ENCODE peak calls at places on chromosome 6, in nine cellular contexts. T, J, G, B, E, S, M, U and I are unnamed samples.

GRCh38 chr6:167963589-167964057 is 33.8 kb upstream of the KIF25 start:
- DNase-seq in T (no peak), J (no peak), G (no peak), B (no peak), E (no peak), S (no peak), M (no peak), U (no peak), I (no peak)

GRCh38 chr6:6583836-6584235 is 4.7 kb upstream of the LY86 start:
- DNase-seq in T (no peak), J (no peak), G (no peak), B (no peak), E (no peak), S (no peak), M (no peak), U (no peak), I (no peak)

GRCh38 chr6:106724848-106725247 is 95.5 kb downstream of the QRSL1 start:
- DNase-seq in T (no peak), J (no peak), G (peak), B (no peak), E (no peak), S (peak), M (peak), U (no peak), I (no peak)

GRCh38 chr6:71544028-71544427 is 255.4 kb downstream of the OGFRL1 start:
- DNase-seq in T (no peak), J (peak), G (no peak), B (peak), E (no peak), S (no peak), M (peak), U (peak), I (no peak)

GRCh38 chr6:135985471-135985870 is 134.0 kb downstream of the PDE7B start:
- DNase-seq in T (no peak), J (peak), G (no peak), B (no peak), E (no peak), S (no peak), M (peak), U (no peak), I (no peak)

GRCh38 chr6:150813319-150813992 is 52.0 kb upstream of the MTHFD1L start:
- DNase-seq in T (no peak), J (peak), G (peak), B (peak), E (peak), S (no peak), M (peak), U (no peak), I (no peak)

GRCh38 chr6:39214846-39215639 is 14.2 kb downstream of the KCNK5 start:
- DNase-seq in T (no peak), J (no peak), G (no peak), B (no peak), E (peak), S (peak), M (no peak), U (no peak), I (no peak)

GRCh38 chr6:163741743-163742363 is 327.3 kb downstream of the QKI start:
- DNase-seq in T (no peak), J (no peak), G (no peak), B (no peak), E (no peak), S (no peak), M (no peak), U (no peak), I (no peak)

GRCh38 chr6:76818451-76818850 is 644.8 kb downstream of the HTR1B start:
- DNase-seq in T (no peak), J (no peak), G (no peak), B (no peak), E (no peak), S (no peak), M (no peak), U (no peak), I (no peak)

GRCh38 chr6:87636313-87636712 is 46.4 kb downstream of the ORC3 start:
- DNase-seq in T (no peak), J (no peak), G (no peak), B (no peak), E (no peak), S (no peak), M (no peak), U (no peak), I (no peak)

GRCh38 chr6:14635195-14635594 is 517.6 kb downstream of the CD83 start:
- DNase-seq in T (no peak), J (no peak), G (no peak), B (no peak), E (no peak), S (no peak), M (no peak), U (no peak), I (no peak)

GRCh38 chr6:35216832-35217811 is 3.4 kb downstream of the SCUBE3 start:
- DNase-seq in T (no peak), J (no peak), G (no peak), B (no peak), E (no peak), S (no peak), M (no peak), U (no peak), I (no peak)

GRCh38 chr6:35214869-35215664 is 1.3 kb downstream of the SCUBE3 start:
- DNase-seq in T (no peak), J (no peak), G (no peak), B (peak), E (no peak), S (no peak), M (no peak), U (no peak), I (no peak)

GRCh38 chr6:35216412-35216732 is 2.6 kb downstream of the SCUBE3 start:
- DNase-seq in T (no peak), J (no peak), G (no peak), B (no peak), E (no peak), S (no peak), M (no peak), U (no peak), I (no peak)

GRCh38 chr6:35213824-35214756 is at the start of gene SCUBE3:
- DNase-seq in T (no peak), J (peak), G (peak), B (peak), E (peak), S (peak), M (peak), U (no peak), I (peak)

GRCh38 chr6:35215665-35216411 is 2.1 kb downstream of the SCUBE3 start:
- DNase-seq in T (no peak), J (no peak), G (no peak), B (no peak), E (no peak), S (no peak), M (no peak), U (no peak), I (no peak)
- H3K4me3 ChIP-seq in T (peak), J (no peak), G (no peak), B (no peak), E (no peak), S (no peak), M (no peak), U (peak), I (no peak)

DNA sequence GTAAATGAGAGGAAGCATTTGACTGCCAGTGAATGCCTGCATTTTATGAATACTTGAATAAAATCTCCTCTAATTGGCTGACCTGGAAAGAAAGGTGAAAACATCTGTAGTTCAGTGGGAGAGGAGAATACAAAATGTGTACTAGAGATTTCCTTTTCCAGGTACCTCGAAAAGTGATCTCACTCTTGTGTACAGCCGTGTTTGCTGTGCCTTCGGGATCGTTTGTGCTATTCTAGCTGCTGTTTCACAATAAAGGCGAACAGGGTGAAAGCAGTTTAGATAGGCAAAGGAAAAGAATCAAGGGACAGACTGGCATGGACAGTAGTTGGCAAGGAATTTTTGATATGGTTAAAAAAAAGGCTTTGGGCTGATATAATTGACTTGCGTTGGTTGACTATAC is 112.3 kb downstream of the ARID1B start:
- DNase-seq in T (no peak), J (no peak), G (no peak), B (no peak), E (no peak), S (no peak), M (no peak), U (no peak), I (no peak)
- TF ChIP-seq CTCF in T (no peak), J (no peak), G (no peak), B (no peak), E (no peak), S (no peak), M (no peak), U (no peak), I (no peak)

GRCh38 chr6:26420607-26421235 is 18.6 kb downstream of the BTN3A1 start:
- DNase-seq in T (no peak), J (peak), G (peak), B (peak), E (peak), S (peak), M (peak), U (no peak), I (no peak)
- H3K4me3 ChIP-seq in T (peak), J (peak), G (peak), B (peak), E (peak), S (peak), M (peak), U (peak), I (peak)

DNA sequence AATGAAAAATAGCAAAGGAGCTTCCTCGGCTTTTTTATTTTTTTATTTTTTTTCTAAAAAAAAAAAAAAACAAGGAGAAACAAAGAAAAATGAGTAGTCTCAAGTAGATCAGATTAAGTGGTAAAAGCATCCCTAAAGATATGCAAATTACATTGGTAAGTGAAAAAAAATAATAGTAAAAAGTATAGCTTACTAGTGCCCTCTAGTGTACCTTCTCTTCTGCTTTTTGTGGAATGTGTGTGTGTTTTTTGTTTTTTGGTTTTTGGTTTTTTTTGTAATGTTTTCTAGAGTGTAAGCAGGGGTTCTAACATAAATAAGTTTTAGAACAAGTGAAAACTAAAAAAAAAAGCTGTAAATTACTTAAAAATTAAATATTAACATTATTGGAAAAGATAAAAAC is 1062.0 kb downstream of the HACE1 start:
- DNase-seq in T (no peak), J (no peak), G (peak), B (no peak), E (no peak), S (no peak), M (peak), U (no peak), I (no peak)
- TF ChIP-seq CTCF in T (no peak), J (no peak), G (peak), B (no peak), E (no peak), S (peak), M (peak), U (peak), I (no peak)

DNA sequence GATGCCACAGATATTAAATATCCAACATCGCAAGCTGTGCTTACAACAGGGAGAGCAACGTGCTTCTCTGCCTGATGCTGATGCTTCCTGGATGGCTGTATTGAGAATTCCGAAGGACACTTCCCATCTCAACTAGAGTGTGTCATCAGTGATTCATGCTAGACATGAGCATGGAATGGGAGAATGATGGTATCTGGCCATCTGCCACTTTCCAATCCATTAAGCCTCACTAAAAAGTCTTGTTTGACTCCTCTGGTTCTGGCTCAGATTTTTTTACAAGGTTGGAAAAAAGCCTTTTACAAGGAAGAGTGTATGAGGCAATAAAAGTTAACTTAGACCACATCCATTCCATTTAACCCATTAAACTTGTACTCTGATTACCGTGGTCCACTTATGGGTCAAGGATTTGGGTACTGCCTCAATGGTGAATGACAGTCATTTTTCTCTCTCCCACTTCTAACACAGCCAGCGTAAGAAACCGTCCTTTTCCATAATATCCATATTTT is 265.3 kb downstream of the UST start:
- DNase-seq in T (no peak), J (peak), G (peak), B (peak), E (no peak), S (peak), M (peak), U (peak), I (no peak)
- H3K4me3 ChIP-seq in T (no peak), J (no peak), G (no peak), B (no peak), E (no peak), S (no peak), M (no peak), U (no peak), I (no peak)